ENCODE peak calls at places on chromosomes 12 and 14, in four cellular contexts. Z, G, C and F are unnamed samples.

GRCh38 chr14:26820578-26820977 is 222.7 kb upstream of the NOVA1 start:
- DNase-seq in Z (no peak), C (no peak), G (no peak), F (no peak)

GRCh38 chr12:29278673-29279420 is 102.1 kb downstream of the ERGIC2 start:
- DNase-seq in Z (no peak), G (no peak), C (no peak), F (no peak)

GRCh38 chr14:81400202-81400678 is at the start of gene STON2:
- DNase-seq in G (no peak), Z (peak), C (peak), F (no peak)

GRCh38 chr12:116662612-116663144 is 75.2 kb downstream of the SPRING1 start:
- DNase-seq in C (no peak), G (peak), Z (peak), F (no peak)

GRCh38 chr14:64235652-64236640 is 58.2 kb downstream of the ESR2 start:
- DNase-seq in G (no peak), C (no peak), Z (peak), F (no peak)

GRCh38 chr14:68585690-68586089 is 207.2 kb downstream of the ZFP36L1 start:
- DNase-seq in C (no peak), Z (no peak), G (no peak), F (no peak)

GRCh38 chr12:21697829-21698630 is 40.4 kb upstream of the LDHB start:
- DNase-seq in C (no peak), Z (peak), G (no peak), F (peak)

GRCh38 chr12:116201908-116202307 is 75.6 kb downstream of the MED13L start:
- DNase-seq in C (no peak), G (no peak), Z (no peak), F (no peak)

GRCh38 chr14:26863736-26864135 is 265.9 kb upstream of the NOVA1 start:
- DNase-seq in Z (peak), G (no peak), C (no peak), F (peak)

GRCh38 chr12:121495746-121496145 is 85.1 kb downstream of the KDM2B start:
- DNase-seq in G (no peak), C (no peak), Z (no peak), F (no peak)